ENCODE peak calls at places on chromosomes 16 and 17, in eight cellular contexts. F is foreskin keratinocyte, D is non-pigmented ciliary epithelial cell, N is left ventricle myocardium inferior, U is NCI-H2029, V is fibroblast of lung, W is NCI-H187, G is kidney tubule cell. C is an unnamed sample.

GRCh38 chr16:68379472-68380347 is 68.6 kb downstream of the SMPD3 start:
- DNase-seq in W (no peak), F (no peak), U (no peak), N (no peak), D (no peak), V (no peak), G (no peak), C (peak; percentile 38)

GRCh38 chr17:76957600-76958464 is 89.6 kb downstream of the MGAT5B start:
- DNase-seq in N (no peak), D (no peak), U (no peak), W (no peak), V (peak; percentile 32), F (no peak), G (no peak), C (no peak)

GRCh38 chr17:80510132-80510531 is 33.7 kb upstream of the NPTX1 start:
- DNase-seq in W (no peak), G (no peak), V (no peak), N (no peak), U (no peak), F (no peak), D (no peak), C (no peak)

GRCh38 chr16:71648162-71648561 is 22.2 kb downstream of the MARVELD3 start:
- DNase-seq in F (no peak), N (no peak), U (no peak), G (no peak), W (no peak), D (no peak), V (no peak), C (no peak)

GRCh38 chr16:56542039-56542438 is 22.2 kb upstream of the BBS2 start:
- DNase-seq in D (no peak), F (no peak), W (no peak), N (no peak), U (no peak), G (no peak), V (no peak), C (no peak)

GRCh38 chr17:18953231-18953728 is 1.3 kb downstream of the SLC5A10 start:
- DNase-seq in N (no peak), W (no peak), U (no peak), V (no peak), G (no peak), F (no peak), D (no peak), C (no peak)

GRCh38 chr17:57970706-57971105 is 15.5 kb upstream of the CUEDC1 start:
- DNase-seq in N (no peak), W (no peak), G (peak; percentile 75), V (peak; percentile 34), U (no peak), F (no peak), D (no peak), C (no peak)

GRCh38 chr16:55494994-55495421 is 13.9 kb upstream of the LPCAT2 start:
- DNase-seq in N (no peak), W (no peak), D (peak; percentile 78), G (peak; percentile 55), F (peak; percentile 61), U (peak; percentile 3), V (peak; percentile 95), C (no peak)

GRCh38 chr16:17467923-17468540 is 2.7 kb downstream of the XYLT1 start:
- DNase-seq in U (peak; percentile 44), W (no peak), F (no peak), N (peak; percentile 54), G (peak; percentile 25), V (peak; percentile 62), D (no peak), C (peak; percentile 25)

GRCh38 chr16:69253796-69254426 is 57.2 kb upstream of the VPS4A start:
- DNase-seq in W (no peak), G (no peak), D (no peak), F (no peak), V (peak; percentile 34), N (no peak), U (no peak), C (no peak)

GRCh38 chr17:82872591-82873520 is 33.0 kb upstream of the ZNF750 start:
- DNase-seq in G (no peak), U (no peak), D (no peak), N (no peak), W (no peak), F (no peak), V (no peak), C (no peak)

GRCh38 chr16:83215417-83216001 is 588.7 kb downstream of the CDH13 start:
- DNase-seq in U (no peak), G (peak; percentile 13), V (peak; percentile 17), D (no peak), W (no peak), F (peak; percentile 3), N (no peak), C (no peak)

GRCh38 chr17:80082403-80083135 is 18.8 kb upstream of the GAA start:
- DNase-seq in V (peak; percentile 64), W (peak; percentile 27), N (no peak), D (peak; percentile 28), U (peak; percentile 49), G (peak; percentile 69), F (no peak), C (peak; percentile 69)

GRCh38 chr17:61118871-61119270 is 280.8 kb upstream of the TBX2 start:
- DNase-seq in V (no peak), N (no peak), F (no peak), W (no peak), D (no peak), U (no peak), G (no peak), C (no peak)

GRCh38 chr16:30491744-30492308 is 19.3 kb downstream of the ITGAL start:
- DNase-seq in U (no peak), G (peak; percentile 93), N (no peak), V (peak; percentile 81), F (peak; percentile 53), W (no peak), D (peak; percentile 42), C (no peak)

GRCh38 chr17:4764612-4765011 is 7.1 kb upstream of the TM4SF5 start:
- DNase-seq in G (no peak), W (no peak), U (no peak), V (no peak), D (no peak), N (no peak), F (no peak), C (no peak)

GRCh38 chr17:31582151-31582907 is 190.9 kb downstream of the RAB11FIP4 start:
- DNase-seq in V (peak; percentile 63), G (peak; percentile 46), N (peak; percentile 62), W (no peak), D (no peak), U (peak; percentile 29), F (no peak), C (no peak)

GRCh38 chr16:13036600-13036999 is 135.2 kb downstream of the SHISA9 start:
- DNase-seq in G (peak; percentile 56), U (no peak), V (peak; percentile 22), D (peak; percentile 11), W (no peak), N (peak; percentile 19), F (no peak), C (peak; percentile 3)

GRCh38 chr17:51000835-51001638 is 119.6 kb downstream of the SPAG9 start:
- DNase-seq in D (no peak), N (no peak), V (peak; percentile 66), W (no peak), F (peak; percentile 8), U (peak; percentile 50), G (peak; percentile 61), C (no peak)

GRCh38 chr16:47142469-47143328 is 1.0 kb downstream of the NETO2 start:
- DNase-seq in F (no peak), U (no peak), V (peak; percentile 44), D (no peak), G (peak; percentile 47), W (no peak), N (peak; percentile 25), C (no peak)

GRCh38 chr17:47649972-47650524 is 329 bp downstream of the KPNB1 start:
- DNase-seq in N (no peak), W (peak; percentile 43), D (no peak), V (no peak), G (no peak), F (no peak), U (peak; percentile 47), C (no peak)

C was measured in naive thymus-derived CD4-positive, alpha-beta T cell.